ENCODE peak calls at places on chromosomes 12 and 14, in seven cellular contexts. One of them, this sample, is unnamed.

GRCh38 chr14:36857136-36857535 is 195.5 kb downstream of the PAX9 start:
- DNase-seq in HepG2: no peak
- DNase-seq in A549: no peak
- DNase-seq in HCT116: no peak
- DNase-seq in GM12878: no peak
- DNase-seq in endothelial cell of umbilical vein: no peak
- DNase-seq in WTC11: peak
- DNase-seq in this sample: no peak

GRCh38 chr12:99455350-99456037 is 192.1 kb upstream of the GARIN6 start:
- DNase-seq in endothelial cell of umbilical vein: no peak
- DNase-seq in HepG2: no peak
- DNase-seq in HCT116: peak
- DNase-seq in WTC11: peak
- DNase-seq in A549: peak
- DNase-seq in GM12878: no peak
- DNase-seq in this sample: peak

GRCh38 chr12:122437656-122438121 is 15.2 kb upstream of the CLIP1 start:
- DNase-seq in endothelial cell of umbilical vein: no peak
- DNase-seq in A549: no peak
- DNase-seq in GM12878: no peak
- DNase-seq in WTC11: no peak
- DNase-seq in HepG2: no peak
- DNase-seq in HCT116: no peak
- DNase-seq in this sample: no peak

GRCh38 chr12:22569253-22569652 is 24.9 kb upstream of the C2CD5 start:
- DNase-seq in HCT116: no peak
- DNase-seq in GM12878: no peak
- DNase-seq in WTC11: no peak
- DNase-seq in A549: no peak
- DNase-seq in HepG2: no peak
- DNase-seq in endothelial cell of umbilical vein: no peak
- DNase-seq in this sample: no peak

GRCh38 chr12:91687052-91688017 is 458.3 kb downstream of the BTG1 start:
- DNase-seq in HepG2: no peak
- DNase-seq in GM12878: peak
- DNase-seq in WTC11: no peak
- DNase-seq in A549: no peak
- DNase-seq in endothelial cell of umbilical vein: no peak
- DNase-seq in HCT116: peak
- DNase-seq in this sample: peak

GRCh38 chr12:13234045-13234641 is 37.6 kb downstream of the EMP1 start:
- DNase-seq in WTC11: peak
- DNase-seq in A549: peak
- DNase-seq in GM12878: no peak
- DNase-seq in endothelial cell of umbilical vein: peak
- DNase-seq in HepG2: peak
- DNase-seq in HCT116: peak
- DNase-seq in this sample: peak

GRCh38 chr12:91194500-91194899 is 11.9 kb upstream of the DCN start:
- DNase-seq in endothelial cell of umbilical vein: no peak
- DNase-seq in HCT116: no peak
- DNase-seq in GM12878: no peak
- DNase-seq in WTC11: no peak
- DNase-seq in HepG2: no peak
- DNase-seq in A549: no peak
- DNase-seq in this sample: no peak

GRCh38 chr12:3311491-3312103 is 179.4 kb upstream of the PRMT8 start:
- DNase-seq in HepG2: no peak
- DNase-seq in A549: no peak
- DNase-seq in GM12878: no peak
- DNase-seq in WTC11: no peak
- DNase-seq in HCT116: no peak
- DNase-seq in endothelial cell of umbilical vein: no peak
- DNase-seq in this sample: no peak

GRCh38 chr12:5073838-5074237 is 30.2 kb downstream of the KCNA5 start:
- DNase-seq in HCT116: peak
- DNase-seq in endothelial cell of umbilical vein: no peak
- DNase-seq in HepG2: no peak
- DNase-seq in WTC11: peak
- DNase-seq in GM12878: no peak
- DNase-seq in A549: no peak
- DNase-seq in this sample: peak

GRCh38 chr14:21913759-21914158 is 240.1 kb upstream of the OR4E1 start:
- DNase-seq in endothelial cell of umbilical vein: peak
- DNase-seq in HepG2: peak
- DNase-seq in A549: peak
- DNase-seq in HCT116: peak
- DNase-seq in GM12878: peak
- DNase-seq in WTC11: peak
- DNase-seq in this sample: peak

GRCh38 chr14:59359451-59360124 is 105.6 kb downstream of the GPR135 start:
- DNase-seq in endothelial cell of umbilical vein: no peak
- DNase-seq in A549: no peak
- DNase-seq in GM12878: peak
- DNase-seq in HepG2: no peak
- DNase-seq in HCT116: no peak
- DNase-seq in WTC11: no peak
- DNase-seq in this sample: peak

GRCh38 chr14:74593241-74593985 is 18.6 kb downstream of the LTBP2 start:
- DNase-seq in endothelial cell of umbilical vein: peak
- DNase-seq in WTC11: no peak
- DNase-seq in HepG2: peak
- DNase-seq in A549: no peak
- DNase-seq in GM12878: no peak
- DNase-seq in HCT116: no peak
- DNase-seq in this sample: no peak

GRCh38 chr12:121678721-121679300 is 9.4 kb upstream of the MORN3 start:
- DNase-seq in GM12878: no peak
- DNase-seq in HepG2: no peak
- DNase-seq in HCT116: no peak
- DNase-seq in endothelial cell of umbilical vein: no peak
- DNase-seq in A549: no peak
- DNase-seq in WTC11: no peak
- DNase-seq in this sample: no peak

GRCh38 chr12:47145188-47145587 is 65.4 kb upstream of the AMIGO2 start:
- DNase-seq in HepG2: no peak
- DNase-seq in GM12878: no peak
- DNase-seq in A549: no peak
- DNase-seq in WTC11: no peak
- DNase-seq in HCT116: no peak
- DNase-seq in endothelial cell of umbilical vein: no peak
- DNase-seq in this sample: no peak

GRCh38 chr12:111063296-111064026 is 143.1 kb upstream of the MYL2 start:
- DNase-seq in A549: peak
- DNase-seq in WTC11: no peak
- DNase-seq in GM12878: no peak
- DNase-seq in endothelial cell of umbilical vein: no peak
- DNase-seq in HCT116: no peak
- DNase-seq in HepG2: no peak
- DNase-seq in this sample: no peak

GRCh38 chr12:104976703-104977102 is 9.4 kb upstream of the NOPCHAP1 start:
- DNase-seq in HepG2: no peak
- DNase-seq in endothelial cell of umbilical vein: no peak
- DNase-seq in A549: no peak
- DNase-seq in WTC11: no peak
- DNase-seq in GM12878: no peak
- DNase-seq in HCT116: no peak
- DNase-seq in this sample: no peak

GRCh38 chr14:105865266-105865903 is 339.0 kb downstream of the TMEM121 start:
- DNase-seq in endothelial cell of umbilical vein: no peak
- DNase-seq in A549: no peak
- DNase-seq in HepG2: no peak
- DNase-seq in WTC11: peak
- DNase-seq in GM12878: no peak
- DNase-seq in HCT116: no peak
- DNase-seq in this sample: peak

GRCh38 chr12:51216652-51217051 is 1.2 kb downstream of the POU6F1 start:
- DNase-seq in HepG2: no peak
- DNase-seq in WTC11: no peak
- DNase-seq in A549: no peak
- DNase-seq in HCT116: no peak
- DNase-seq in GM12878: no peak
- DNase-seq in endothelial cell of umbilical vein: no peak
- DNase-seq in this sample: no peak

GRCh38 chr14:56423591-56423991 is 156.0 kb upstream of the TMEM260 start:
- DNase-seq in WTC11: no peak
- DNase-seq in endothelial cell of umbilical vein: no peak
- DNase-seq in A549: no peak
- DNase-seq in GM12878: no peak
- DNase-seq in HepG2: no peak
- DNase-seq in HCT116: no peak
- DNase-seq in this sample: no peak

GRCh38 chr12:93449277-93449676 is 7.5 kb upstream of the UBE2N start:
- DNase-seq in HepG2: no peak
- DNase-seq in GM12878: no peak
- DNase-seq in HCT116: no peak
- DNase-seq in endothelial cell of umbilical vein: no peak
- DNase-seq in WTC11: no peak
- DNase-seq in A549: no peak
- DNase-seq in this sample: peak
- TF ChIP-seq MAX in HepG2: no peak
- TF ChIP-seq MAX in GM12878: no peak
- TF ChIP-seq MAX in HCT116: no peak
- TF ChIP-seq MAX in endothelial cell of umbilical vein: no peak
- TF ChIP-seq MAX in WTC11: no peak
- TF ChIP-seq MAX in A549: no peak
- TF ChIP-seq MAX in this sample: no peak

GRCh38 chr14:91464615-91465205 is 45.4 kb downstream of the PPP4R3A start:
- DNase-seq in HCT116: no peak
- DNase-seq in WTC11: no peak
- DNase-seq in HepG2: no peak
- DNase-seq in endothelial cell of umbilical vein: no peak
- DNase-seq in GM12878: no peak
- DNase-seq in A549: no peak
- DNase-seq in this sample: no peak
- TF ChIP-seq MAX in HCT116: no peak
- TF ChIP-seq MAX in WTC11: no peak
- TF ChIP-seq MAX in HepG2: no peak
- TF ChIP-seq MAX in endothelial cell of umbilical vein: no peak
- TF ChIP-seq MAX in GM12878: no peak
- TF ChIP-seq MAX in A549: no peak
- TF ChIP-seq MAX in this sample: no peak

DNA sequence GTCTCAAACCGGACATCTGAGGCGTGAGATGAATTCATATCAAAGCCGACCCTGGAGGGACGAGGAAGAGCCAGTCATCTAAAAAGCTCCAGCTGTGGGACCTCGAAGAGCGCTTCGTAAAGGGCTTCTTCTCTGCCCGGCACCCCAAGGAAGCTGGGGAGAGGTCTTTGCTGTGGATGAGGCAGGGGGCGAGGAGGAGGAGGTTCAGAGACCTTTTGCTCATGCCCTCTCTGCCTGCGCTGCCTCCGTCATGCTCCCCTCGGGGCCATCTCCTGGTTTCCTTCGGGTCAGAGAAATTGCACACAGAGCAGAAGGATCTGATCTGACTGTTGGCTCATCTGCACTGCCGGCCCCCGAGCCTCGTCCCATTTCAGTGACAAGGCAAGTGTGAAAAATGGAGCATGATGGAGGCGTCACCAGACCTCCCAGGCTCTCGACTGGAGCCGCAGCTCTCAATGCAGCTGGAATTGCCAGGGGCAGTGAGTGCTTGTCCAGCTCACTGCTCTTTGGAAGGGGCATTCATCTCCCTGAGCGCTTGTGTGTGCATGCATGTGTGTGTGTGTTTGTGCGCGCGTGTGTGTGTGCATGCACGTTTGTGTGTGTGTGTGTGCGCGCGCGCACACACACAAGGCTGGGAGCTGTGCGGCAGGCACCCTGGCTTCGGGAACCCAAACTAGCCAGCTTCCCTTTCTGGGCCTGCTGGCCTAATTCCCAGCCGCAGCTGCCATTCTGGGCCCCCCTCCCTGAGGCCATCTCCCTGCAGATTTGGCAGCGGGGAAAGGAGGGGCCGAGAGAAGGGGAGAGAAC is 9.2 kb downstream of the CABP1 start:
- DNase-seq in HepG2: no peak
- DNase-seq in WTC11: peak
- DNase-seq in A549: no peak
- DNase-seq in HCT116: no peak
- DNase-seq in GM12878: no peak
- DNase-seq in endothelial cell of umbilical vein: peak
- DNase-seq in this sample: no peak
- TF ChIP-seq MAX in HepG2: no peak
- TF ChIP-seq MAX in WTC11: peak
- TF ChIP-seq MAX in A549: no peak
- TF ChIP-seq MAX in HCT116: no peak
- TF ChIP-seq MAX in GM12878: no peak
- TF ChIP-seq MAX in endothelial cell of umbilical vein: no peak
- TF ChIP-seq MAX in this sample: no peak

DNA sequence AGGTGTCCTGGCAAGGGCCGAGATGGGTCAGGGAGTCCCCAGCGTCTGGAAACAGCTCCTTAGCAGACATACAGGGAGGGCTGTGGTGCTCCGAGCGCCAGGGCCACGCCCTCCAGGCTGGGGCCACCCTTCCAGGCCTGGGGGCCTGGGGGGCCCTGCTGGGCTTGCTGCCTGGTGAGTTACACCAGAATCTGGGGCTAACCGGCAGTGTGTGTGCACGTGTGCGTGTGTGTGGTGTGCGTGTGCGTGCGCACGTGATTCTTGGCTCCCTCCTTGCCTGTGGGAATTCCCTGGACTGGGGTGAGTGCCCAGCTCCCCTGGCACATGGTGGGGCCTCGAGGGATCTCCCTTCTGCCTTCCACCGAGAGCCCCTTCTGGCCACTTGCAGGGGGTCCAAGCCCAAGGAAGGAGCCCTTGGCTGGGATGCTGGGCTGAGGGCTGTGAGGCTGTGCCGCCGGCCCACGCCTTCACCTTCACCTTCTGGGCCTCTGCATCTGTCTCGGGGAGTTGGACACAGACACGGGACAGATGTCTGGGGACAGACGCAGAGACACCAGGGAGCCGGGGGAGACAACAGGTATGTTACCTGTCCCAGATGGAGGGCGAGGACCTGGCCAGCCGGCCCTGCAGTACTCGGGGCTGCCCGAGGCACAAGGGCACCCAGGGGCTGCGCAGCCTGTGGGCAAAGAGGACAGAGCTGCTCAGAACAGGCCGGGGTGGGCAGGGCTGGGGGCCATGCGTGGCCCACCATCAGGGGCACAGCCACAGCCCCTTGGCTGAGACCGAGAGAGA is 37.2 kb downstream of the BEGAIN start:
- DNase-seq in HepG2: no peak
- DNase-seq in GM12878: no peak
- DNase-seq in WTC11: no peak
- DNase-seq in HCT116: no peak
- DNase-seq in endothelial cell of umbilical vein: no peak
- DNase-seq in A549: no peak
- DNase-seq in this sample: no peak
- TF ChIP-seq MAX in HepG2: no peak
- TF ChIP-seq MAX in GM12878: no peak
- TF ChIP-seq MAX in WTC11: no peak
- TF ChIP-seq MAX in HCT116: no peak
- TF ChIP-seq MAX in endothelial cell of umbilical vein: no peak
- TF ChIP-seq MAX in A549: no peak
- TF ChIP-seq MAX in this sample: no peak

GRCh38 chr14:69917287-69917686 is 38.1 kb downstream of the SMOC1 start:
- DNase-seq in endothelial cell of umbilical vein: no peak
- DNase-seq in GM12878: no peak
- DNase-seq in HepG2: peak
- DNase-seq in A549: no peak
- DNase-seq in HCT116: no peak
- DNase-seq in WTC11: no peak
- DNase-seq in this sample: no peak
- TF ChIP-seq MAX in endothelial cell of umbilical vein: no peak
- TF ChIP-seq MAX in GM12878: no peak
- TF ChIP-seq MAX in HepG2: no peak
- TF ChIP-seq MAX in A549: no peak
- TF ChIP-seq MAX in HCT116: no peak
- TF ChIP-seq MAX in WTC11: no peak
- TF ChIP-seq MAX in this sample: no peak

GRCh38 chr14:23286904-23287479 is 1.1 kb upstream of the HOMEZ start:
- DNase-seq in A549: no peak
- DNase-seq in endothelial cell of umbilical vein: no peak
- DNase-seq in WTC11: no peak
- DNase-seq in HCT116: no peak
- DNase-seq in HepG2: no peak
- DNase-seq in GM12878: no peak
- DNase-seq in this sample: no peak
- TF ChIP-seq MAX in A549: no peak
- TF ChIP-seq MAX in endothelial cell of umbilical vein: no peak
- TF ChIP-seq MAX in WTC11: no peak
- TF ChIP-seq MAX in HCT116: no peak
- TF ChIP-seq MAX in HepG2: no peak
- TF ChIP-seq MAX in GM12878: no peak
- TF ChIP-seq MAX in this sample: no peak

This sample was measured in NB4.